ENCODE peak calls at places on chromosomes 4 and X, in six cellular contexts. One of them, this sample, is unnamed.

GRCh38 chr4:86529450-86529849 is 64.7 kb upstream of the PTPN13 start:
- DNase-seq in stomach: no peak
- DNase-seq in esophagus squamous epithelium: no peak
- DNase-seq in naive thymus-derived CD4-positive, alpha-beta T cell: no peak
- DNase-seq in GM23248: no peak
- DNase-seq in right lobe of liver: no peak
- DNase-seq in this sample: no peak

GRCh38 chr4:73407227-73407673 is 3.2 kb downstream of the ALB start:
- DNase-seq in stomach: no peak
- DNase-seq in right lobe of liver: no peak
- DNase-seq in naive thymus-derived CD4-positive, alpha-beta T cell: no peak
- DNase-seq in esophagus squamous epithelium: no peak
- DNase-seq in GM23248: no peak
- DNase-seq in this sample: no peak

GRCh38 chrX:38717871-38718270 is 83.4 kb upstream of the MID1IP1 start:
- DNase-seq in esophagus squamous epithelium: no peak
- DNase-seq in naive thymus-derived CD4-positive, alpha-beta T cell: no peak
- DNase-seq in stomach: no peak
- DNase-seq in GM23248: peak; percentile 37
- DNase-seq in right lobe of liver: no peak
- DNase-seq in this sample: no peak

GRCh38 chr4:128512767-128513322 is 225.2 kb upstream of the PGRMC2 start:
- DNase-seq in right lobe of liver: no peak
- DNase-seq in stomach: no peak
- DNase-seq in naive thymus-derived CD4-positive, alpha-beta T cell: no peak
- DNase-seq in GM23248: peak; percentile 49
- DNase-seq in esophagus squamous epithelium: no peak
- DNase-seq in this sample: no peak

GRCh38 chrX:81390244-81390643 is 188.3 kb downstream of the SH3BGRL start:
- DNase-seq in right lobe of liver: no peak
- DNase-seq in esophagus squamous epithelium: no peak
- DNase-seq in naive thymus-derived CD4-positive, alpha-beta T cell: no peak
- DNase-seq in GM23248: no peak
- DNase-seq in stomach: no peak
- DNase-seq in this sample: no peak

GRCh38 chr4:41154814-41155177 is 59.5 kb downstream of the APBB2 start:
- DNase-seq in esophagus squamous epithelium: no peak
- DNase-seq in right lobe of liver: no peak
- DNase-seq in naive thymus-derived CD4-positive, alpha-beta T cell: no peak
- DNase-seq in GM23248: peak; percentile 72
- DNase-seq in stomach: no peak
- DNase-seq in this sample: no peak

GRCh38 chrX:94722578-94722977 is 1048.6 kb downstream of the FAM133A start:
- DNase-seq in stomach: no peak
- DNase-seq in GM23248: no peak
- DNase-seq in naive thymus-derived CD4-positive, alpha-beta T cell: no peak
- DNase-seq in right lobe of liver: no peak
- DNase-seq in esophagus squamous epithelium: no peak
- DNase-seq in this sample: no peak

GRCh38 chrX:49792376-49792775 is 36.7 kb upstream of the PAGE4 start:
- DNase-seq in esophagus squamous epithelium: no peak
- DNase-seq in naive thymus-derived CD4-positive, alpha-beta T cell: no peak
- DNase-seq in GM23248: peak; percentile 0
- DNase-seq in stomach: no peak
- DNase-seq in right lobe of liver: no peak
- DNase-seq in this sample: no peak

GRCh38 chrX:51496501-51497291 is at the start of gene NUDT11:
- DNase-seq in stomach: peak; percentile 38
- DNase-seq in right lobe of liver: peak; percentile 52
- DNase-seq in esophagus squamous epithelium: no peak
- DNase-seq in naive thymus-derived CD4-positive, alpha-beta T cell: no peak
- DNase-seq in GM23248: peak; percentile 88
- DNase-seq in this sample: peak; percentile 12

GRCh38 chrX:482702-483203 is 96.0 kb upstream of the PPP2R3B start:
- DNase-seq in GM23248: no peak
- DNase-seq in esophagus squamous epithelium: no peak
- DNase-seq in naive thymus-derived CD4-positive, alpha-beta T cell: no peak
- DNase-seq in right lobe of liver: no peak
- DNase-seq in stomach: no peak
- DNase-seq in this sample: no peak

GRCh38 chr4:135277116-135277979 is 1075.8 kb upstream of the PABPC4L start:
- DNase-seq in esophagus squamous epithelium: no peak
- DNase-seq in right lobe of liver: no peak
- DNase-seq in stomach: no peak
- DNase-seq in naive thymus-derived CD4-positive, alpha-beta T cell: no peak
- DNase-seq in GM23248: no peak
- DNase-seq in this sample: no peak

GRCh38 chr4:41935652-41936021 is 408 bp downstream of the TMEM33 start:
- DNase-seq in right lobe of liver: no peak
- DNase-seq in GM23248: peak; percentile 70
- DNase-seq in naive thymus-derived CD4-positive, alpha-beta T cell: no peak
- DNase-seq in esophagus squamous epithelium: no peak
- DNase-seq in stomach: no peak
- DNase-seq in this sample: no peak

GRCh38 chr4:109046549-109047171 is 255.8 kb downstream of the COL25A1 start:
- DNase-seq in stomach: no peak
- DNase-seq in esophagus squamous epithelium: no peak
- DNase-seq in GM23248: peak; percentile 66
- DNase-seq in right lobe of liver: no peak
- DNase-seq in naive thymus-derived CD4-positive, alpha-beta T cell: no peak
- DNase-seq in this sample: no peak

GRCh38 chr4:102779204-102779603 is 18.4 kb upstream of the MANBA start:
- DNase-seq in right lobe of liver: no peak
- DNase-seq in naive thymus-derived CD4-positive, alpha-beta T cell: no peak
- DNase-seq in esophagus squamous epithelium: no peak
- DNase-seq in GM23248: no peak
- DNase-seq in stomach: no peak
- DNase-seq in this sample: no peak

GRCh38 chr4:22670953-22671352 is 21.8 kb upstream of the GBA3 start:
- DNase-seq in GM23248: peak; percentile 17
- DNase-seq in esophagus squamous epithelium: no peak
- DNase-seq in stomach: no peak
- DNase-seq in right lobe of liver: no peak
- DNase-seq in naive thymus-derived CD4-positive, alpha-beta T cell: no peak
- DNase-seq in this sample: no peak

GRCh38 chr4:168555437-168555836 is 58.6 kb downstream of the PALLD start:
- DNase-seq in right lobe of liver: no peak
- DNase-seq in GM23248: no peak
- DNase-seq in naive thymus-derived CD4-positive, alpha-beta T cell: no peak
- DNase-seq in stomach: no peak
- DNase-seq in esophagus squamous epithelium: no peak
- DNase-seq in this sample: no peak

GRCh38 chrX:65035451-65035779 is 59.2 kb upstream of the ZC4H2 start:
- DNase-seq in right lobe of liver: peak; percentile 24
- DNase-seq in stomach: peak; percentile 29
- DNase-seq in naive thymus-derived CD4-positive, alpha-beta T cell: no peak
- DNase-seq in GM23248: peak; percentile 74
- DNase-seq in esophagus squamous epithelium: no peak
- DNase-seq in this sample: no peak

GRCh38 chrX:65034292-65034640 is 58.0 kb upstream of the ZC4H2 start:
- DNase-seq in naive thymus-derived CD4-positive, alpha-beta T cell: no peak
- DNase-seq in right lobe of liver: no peak
- DNase-seq in stomach: no peak
- DNase-seq in GM23248: peak; percentile 20
- DNase-seq in esophagus squamous epithelium: no peak
- DNase-seq in this sample: no peak

DNA sequence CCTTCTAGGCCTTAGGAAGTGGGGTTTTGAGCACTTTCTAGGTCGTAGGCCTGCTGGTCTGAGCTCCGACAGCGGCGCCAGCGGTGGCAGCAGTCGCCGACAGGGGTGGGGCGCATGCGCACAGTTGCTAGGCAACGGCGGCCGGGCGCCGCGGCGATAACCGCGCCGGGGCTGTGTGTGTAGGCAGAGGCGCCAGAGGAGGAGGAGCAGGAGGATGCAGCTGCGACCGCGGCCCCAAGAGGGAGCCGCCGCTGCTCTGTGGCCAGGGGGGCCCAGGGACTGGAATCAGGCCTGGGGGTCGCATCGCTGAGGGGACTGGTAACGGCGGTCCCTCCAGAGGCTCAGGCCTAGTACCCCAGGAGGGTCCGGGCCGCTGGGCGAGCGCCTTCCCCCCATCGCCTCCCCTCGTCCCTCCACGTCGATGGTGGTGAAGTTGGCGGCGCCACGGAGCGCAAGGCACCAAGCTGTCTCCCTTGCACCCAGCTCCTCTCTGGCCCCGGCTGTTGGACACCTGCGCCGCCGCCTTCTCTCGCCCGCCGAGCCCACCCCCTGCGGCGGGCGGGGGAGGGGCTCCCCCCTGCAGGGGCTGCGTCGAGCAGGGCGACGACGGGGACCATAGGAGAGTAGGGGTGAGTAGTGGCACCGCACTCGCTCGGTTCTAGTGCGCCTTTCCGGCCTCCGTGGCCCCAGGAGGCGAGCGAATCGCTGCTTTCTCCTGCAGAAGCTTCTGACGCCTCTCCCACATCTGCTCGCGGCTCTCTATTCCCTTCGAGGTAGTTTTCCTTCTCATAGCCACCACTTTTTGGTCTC is 58.6 kb upstream of the ZC4H2 start:
- DNase-seq in GM23248: peak; percentile 91
- DNase-seq in naive thymus-derived CD4-positive, alpha-beta T cell: peak; percentile 76
- DNase-seq in right lobe of liver: peak; percentile 80
- DNase-seq in stomach: peak; percentile 79
- DNase-seq in esophagus squamous epithelium: peak; percentile 6
- DNase-seq in this sample: peak; percentile 89
- H3K27ac ChIP-seq in GM23248: peak within 1 kb of the TSS; percentile 85
- H3K27ac ChIP-seq in naive thymus-derived CD4-positive, alpha-beta T cell: peak within 1 kb of the TSS; percentile 76
- H3K27ac ChIP-seq in right lobe of liver: peak within 1 kb of the TSS; percentile 34
- H3K27ac ChIP-seq in stomach: peak within 1 kb of the TSS; percentile 82
- H3K27ac ChIP-seq in esophagus squamous epithelium: peak within 1 kb of the TSS; percentile 46
- H3K27ac ChIP-seq in this sample: peak within 1 kb of the TSS; percentile 65

DNA sequence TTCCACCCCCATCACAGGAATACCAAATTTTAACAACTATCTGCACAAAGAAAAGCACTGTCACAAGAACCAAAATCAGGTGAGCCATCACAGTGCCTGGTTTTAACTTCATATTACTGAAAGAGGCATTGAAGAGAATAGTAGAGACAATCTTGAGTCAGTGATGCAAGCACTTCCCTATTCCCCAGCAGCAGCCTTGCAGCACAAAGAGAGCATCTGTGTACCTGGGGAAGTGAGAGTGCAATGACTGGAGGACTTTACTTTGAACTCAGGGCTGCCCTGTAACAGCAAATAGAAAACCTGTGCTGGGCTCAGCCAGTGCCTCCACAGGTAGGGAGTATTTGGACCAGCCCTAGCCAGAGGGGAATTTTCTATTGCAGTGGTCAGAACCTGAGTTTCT is 361.8 kb downstream of the TEX13C start:
- DNase-seq in naive thymus-derived CD4-positive, alpha-beta T cell: no peak
- DNase-seq in right lobe of liver: no peak
- DNase-seq in GM23248: no peak
- DNase-seq in esophagus squamous epithelium: no peak
- DNase-seq in stomach: no peak
- DNase-seq in this sample: no peak
- H3K27ac ChIP-seq in naive thymus-derived CD4-positive, alpha-beta T cell: no peak overlapping the region
- H3K27ac ChIP-seq in right lobe of liver: no peak overlapping the region
- H3K27ac ChIP-seq in GM23248: no peak overlapping the region
- H3K27ac ChIP-seq in esophagus squamous epithelium: no peak overlapping the region
- H3K27ac ChIP-seq in stomach: no peak overlapping the region
- H3K27ac ChIP-seq in this sample: no peak overlapping the region

DNA sequence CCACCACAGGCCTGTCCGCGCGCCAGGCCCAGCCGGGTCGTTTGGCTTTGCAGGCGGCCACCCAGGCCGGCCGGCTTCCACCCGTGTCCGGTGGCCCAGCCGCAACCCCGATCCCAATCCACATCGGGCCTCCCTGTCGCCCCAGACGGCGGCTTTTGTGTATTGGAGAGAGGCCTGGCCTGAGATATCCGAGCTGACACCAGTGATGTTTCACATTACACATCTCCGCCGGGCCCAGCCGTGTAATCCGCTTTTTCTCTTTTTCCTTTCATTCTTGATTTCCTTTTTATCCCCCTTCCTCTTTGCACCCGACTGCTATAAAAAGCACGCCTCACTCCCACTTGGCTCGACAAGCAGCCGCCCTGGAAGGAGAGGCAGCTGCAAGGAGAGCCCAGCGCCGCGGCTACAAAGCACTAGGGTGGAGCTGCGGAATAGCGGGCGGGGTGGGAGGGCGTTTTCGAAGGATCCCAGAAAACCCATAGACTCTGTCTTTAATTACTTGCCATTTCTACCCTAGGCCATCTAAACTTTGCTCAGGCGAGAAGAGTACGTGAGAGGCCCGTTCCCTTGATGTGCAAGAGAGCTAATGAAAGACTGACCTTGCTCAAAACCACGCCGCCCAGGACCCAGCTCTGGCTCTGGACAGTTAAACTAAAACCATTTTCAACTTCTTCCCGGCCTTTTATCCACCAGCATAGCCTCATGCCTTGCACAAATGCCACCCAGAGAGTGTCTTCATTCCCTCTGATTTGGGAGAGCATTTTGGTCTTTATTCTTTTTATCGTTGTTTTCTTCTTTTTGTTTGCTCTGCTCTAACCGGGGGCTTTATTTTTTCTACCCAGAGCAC is 3.3 kb downstream of the PITX2 start:
- DNase-seq in GM23248: no peak
- DNase-seq in right lobe of liver: no peak
- DNase-seq in stomach: no peak
- DNase-seq in naive thymus-derived CD4-positive, alpha-beta T cell: no peak
- DNase-seq in esophagus squamous epithelium: no peak
- DNase-seq in this sample: no peak
- H3K27ac ChIP-seq in GM23248: no peak overlapping the region
- H3K27ac ChIP-seq in right lobe of liver: no peak overlapping the region
- H3K27ac ChIP-seq in stomach: no peak overlapping the region
- H3K27ac ChIP-seq in naive thymus-derived CD4-positive, alpha-beta T cell: no peak overlapping the region
- H3K27ac ChIP-seq in esophagus squamous epithelium: no peak overlapping the region
- H3K27ac ChIP-seq in this sample: no peak overlapping the region

GRCh38 chr4:101239685-101240084 is 107.6 kb downstream of the PPP3CA start:
- DNase-seq in stomach: no peak
- DNase-seq in esophagus squamous epithelium: no peak
- DNase-seq in right lobe of liver: no peak
- DNase-seq in GM23248: peak; percentile 35
- DNase-seq in naive thymus-derived CD4-positive, alpha-beta T cell: no peak
- DNase-seq in this sample: no peak

GRCh38 chr4:101236097-101236496 is 111.2 kb downstream of the PPP3CA start:
- DNase-seq in GM23248: no peak
- DNase-seq in right lobe of liver: no peak
- DNase-seq in stomach: no peak
- DNase-seq in esophagus squamous epithelium: no peak
- DNase-seq in naive thymus-derived CD4-positive, alpha-beta T cell: no peak
- DNase-seq in this sample: no peak

GRCh38 chr4:101242441-101242840 is 104.9 kb downstream of the PPP3CA start:
- DNase-seq in stomach: no peak
- DNase-seq in right lobe of liver: no peak
- DNase-seq in GM23248: no peak
- DNase-seq in naive thymus-derived CD4-positive, alpha-beta T cell: no peak
- DNase-seq in esophagus squamous epithelium: no peak
- DNase-seq in this sample: no peak

GRCh38 chr4:101237773-101238172 is 109.6 kb downstream of the PPP3CA start:
- DNase-seq in stomach: no peak
- DNase-seq in naive thymus-derived CD4-positive, alpha-beta T cell: no peak
- DNase-seq in GM23248: no peak
- DNase-seq in right lobe of liver: no peak
- DNase-seq in esophagus squamous epithelium: no peak
- DNase-seq in this sample: no peak

DNA sequence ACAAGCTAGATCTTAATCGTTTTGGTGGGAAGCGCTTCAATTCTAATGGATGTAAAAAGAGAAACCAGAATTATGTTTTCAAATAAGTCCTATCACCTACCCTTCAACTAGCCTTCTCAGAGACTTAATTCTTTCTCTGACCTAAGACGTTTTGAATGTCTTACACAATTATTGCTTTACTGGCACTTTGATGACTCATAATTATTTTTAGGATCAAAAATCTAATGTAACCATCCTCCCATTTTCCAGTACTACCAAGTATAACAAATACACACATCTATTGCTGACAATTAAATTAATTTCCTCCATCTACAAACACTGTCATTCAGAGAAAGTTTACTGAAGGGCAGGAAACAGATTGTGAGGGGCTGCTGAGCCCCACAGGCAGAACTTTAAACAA is 108.6 kb downstream of the PPP3CA start:
- DNase-seq in naive thymus-derived CD4-positive, alpha-beta T cell: no peak
- DNase-seq in GM23248: peak; percentile 76
- DNase-seq in stomach: no peak
- DNase-seq in esophagus squamous epithelium: no peak
- DNase-seq in right lobe of liver: no peak
- DNase-seq in this sample: no peak
- H3K27ac ChIP-seq in naive thymus-derived CD4-positive, alpha-beta T cell: no peak overlapping the region
- H3K27ac ChIP-seq in GM23248: peak overlapping the region; percentile 59
- H3K27ac ChIP-seq in stomach: no peak overlapping the region
- H3K27ac ChIP-seq in esophagus squamous epithelium: no peak overlapping the region
- H3K27ac ChIP-seq in right lobe of liver: no peak overlapping the region
- H3K27ac ChIP-seq in this sample: no peak overlapping the region

This sample was measured in CD8-positive, alpha-beta memory T cell.